ENCODE peak calls at places on chromosomes 16 and 17, in six cellular contexts. O is ovary, G is prostate gland, Y is A549, X is heart left ventricle, F is testis. A is an unnamed sample.

GRCh38 chr16:20952144-20952797 is 51.7 kb downstream of the LYRM1 start:
- DNase-seq in Y (no peak), F (no peak), X (no peak), G (no peak), O (no peak), A (no peak)

GRCh38 chr16:11833951-11834695 is 17.2 kb downstream of the RSL1D1 start:
- DNase-seq in Y (peak), G (no peak), X (no peak), O (no peak), F (no peak), A (no peak)

GRCh38 chr16:50246299-50247122 is 19.8 kb upstream of the ADCY7 start:
- DNase-seq in F (no peak), Y (no peak), O (no peak), X (no peak), G (no peak), A (peak)

GRCh38 chr16:23863511-23864422 is 28.0 kb downstream of the PRKCB start:
- DNase-seq in O (no peak), G (no peak), Y (no peak), X (no peak), F (no peak), A (no peak)

GRCh38 chr16:26317885-26318284 is 626.1 kb downstream of the HS3ST4 start:
- DNase-seq in Y (no peak), F (no peak), O (no peak), G (no peak), X (no peak), A (no peak)

GRCh38 chr17:43216369-43216761 is 4.7 kb downstream of the TMEM106A start:
- DNase-seq in O (no peak), Y (no peak), F (no peak), G (no peak), X (no peak), A (peak)

GRCh38 chr17:51435171-51435552 is 174.8 kb downstream of the UTP18 start:
- DNase-seq in F (no peak), Y (no peak), O (no peak), G (no peak), X (no peak), A (no peak)

GRCh38 chr17:1746975-1747543 is 4.4 kb downstream of the SERPINF2 start:
- DNase-seq in X (no peak), G (peak), O (no peak), F (peak), Y (no peak), A (no peak)

GRCh38 chr16:9845661-9846361 is 336.4 kb downstream of the GRIN2A start:
- DNase-seq in X (no peak), O (no peak), Y (peak), G (no peak), F (no peak), A (no peak)

GRCh38 chr17:80308672-80309517 is 48.2 kb downstream of the RNF213 start:
- DNase-seq in F (no peak), Y (no peak), O (no peak), G (no peak), X (no peak), A (peak)

GRCh38 chr16:78556421-78556820 is 457.0 kb downstream of the WWOX start:
- DNase-seq in O (no peak), X (no peak), Y (no peak), G (no peak), F (no peak), A (no peak)

GRCh38 chr16:25064967-25065366 is 46.6 kb upstream of the LCMT1 start:
- DNase-seq in G (no peak), F (peak), Y (no peak), O (peak), X (no peak), A (peak)

GRCh38 chr16:81823111-81823510 is 44.0 kb downstream of the PLCG2 start:
- DNase-seq in X (peak), O (no peak), Y (no peak), F (no peak), G (no peak), A (no peak)

GRCh38 chr16:75457485-75458021 is 6.9 kb downstream of the TMEM170A start:
- DNase-seq in X (no peak), G (no peak), O (no peak), F (no peak), Y (no peak), A (no peak)
- TF ChIP-seq POLR2A in X (no peak), G (no peak), O (no peak), F (no peak), Y (no peak), A (no peak)

GRCh38 chr17:69462010-69462409 is 47.5 kb downstream of the MAP2K6 start:
- DNase-seq in G (peak), F (no peak), Y (no peak), O (no peak), X (no peak), A (no peak)
- TF ChIP-seq CTCF in G (no peak), F (no peak), Y (no peak), O (no peak), X (no peak), A (no peak)

GRCh38 chr17:50165867-50166517 is at the start of gene SGCA:
- DNase-seq in G (no peak), F (no peak), O (no peak), X (peak), Y (no peak), A (no peak)
- H3K4me3 ChIP-seq in G (no peak), F (no peak), O (no peak), X (peak), Y (no peak), A (peak)

DNA sequence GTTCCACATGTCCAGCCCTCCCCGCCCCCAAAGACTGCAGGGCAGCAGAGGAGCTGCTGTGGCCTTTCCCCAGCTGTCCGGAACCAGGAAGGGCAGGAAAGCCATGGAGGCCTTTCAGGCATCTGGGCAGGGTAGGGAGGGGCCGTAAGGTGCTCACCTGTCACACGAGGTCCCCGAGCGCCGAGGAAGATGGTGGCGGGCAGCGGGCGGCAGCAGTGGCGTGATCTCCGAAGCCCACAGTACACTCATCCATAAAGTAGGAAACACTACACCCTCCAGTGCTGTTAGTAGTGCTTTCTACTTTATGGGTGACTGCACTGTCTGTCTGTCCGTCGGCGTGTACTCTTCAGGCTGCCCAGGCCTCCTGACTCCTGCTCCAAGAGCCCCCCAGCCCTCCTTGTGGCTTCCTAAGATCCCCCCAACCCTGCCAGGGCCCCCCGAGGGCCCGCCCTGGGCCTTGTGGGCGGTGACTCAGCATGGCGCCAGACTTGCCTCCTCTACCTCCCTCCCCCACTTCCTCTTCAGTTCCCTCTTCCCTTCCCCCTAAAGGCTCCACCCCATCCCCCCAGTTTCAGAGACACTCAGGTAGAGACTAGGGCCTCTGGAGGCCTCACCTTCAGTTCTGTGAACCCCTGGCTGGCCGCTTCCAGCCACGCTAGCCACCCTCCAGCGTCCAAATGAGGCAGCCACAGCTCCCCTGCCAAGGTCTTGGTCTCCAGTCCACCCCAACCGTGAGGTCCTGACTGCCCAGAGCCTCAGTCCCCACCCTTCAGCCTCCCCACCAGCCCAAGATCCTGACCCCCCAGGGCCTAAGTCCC is 2.6 kb upstream of the TSPOAP1 start:
- DNase-seq in Y (no peak), F (peak), G (no peak), X (peak), O (no peak), A (no peak)
- TF ChIP-seq POLR2A in Y (no peak), F (no peak), G (no peak), X (no peak), O (no peak), A (no peak)

DNA sequence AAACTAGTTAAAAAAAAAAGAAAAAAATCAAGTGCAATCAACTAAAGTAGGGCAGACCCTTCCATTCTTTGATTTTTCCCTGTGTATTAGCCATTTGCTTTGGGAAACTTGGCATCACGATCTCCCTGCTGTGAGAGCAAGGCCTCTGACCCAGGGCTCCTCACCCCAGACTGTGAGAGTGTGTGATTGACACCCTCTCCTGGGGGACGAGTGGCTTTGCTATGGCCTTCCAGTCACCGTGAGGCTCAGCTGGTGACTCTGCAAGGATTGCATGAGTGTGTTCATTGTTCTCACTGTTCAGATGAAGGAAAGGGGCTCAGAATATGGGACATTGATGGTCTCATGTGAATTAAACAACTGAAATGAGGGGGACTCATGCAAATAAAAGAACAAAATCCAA is 69.0 kb upstream of the BCAR1 start:
- DNase-seq in O (no peak), Y (no peak), X (no peak), F (peak), G (no peak), A (no peak)
- TF ChIP-seq CTCF in O (no peak), Y (no peak), X (no peak), F (no peak), G (no peak), A (no peak)

DNA sequence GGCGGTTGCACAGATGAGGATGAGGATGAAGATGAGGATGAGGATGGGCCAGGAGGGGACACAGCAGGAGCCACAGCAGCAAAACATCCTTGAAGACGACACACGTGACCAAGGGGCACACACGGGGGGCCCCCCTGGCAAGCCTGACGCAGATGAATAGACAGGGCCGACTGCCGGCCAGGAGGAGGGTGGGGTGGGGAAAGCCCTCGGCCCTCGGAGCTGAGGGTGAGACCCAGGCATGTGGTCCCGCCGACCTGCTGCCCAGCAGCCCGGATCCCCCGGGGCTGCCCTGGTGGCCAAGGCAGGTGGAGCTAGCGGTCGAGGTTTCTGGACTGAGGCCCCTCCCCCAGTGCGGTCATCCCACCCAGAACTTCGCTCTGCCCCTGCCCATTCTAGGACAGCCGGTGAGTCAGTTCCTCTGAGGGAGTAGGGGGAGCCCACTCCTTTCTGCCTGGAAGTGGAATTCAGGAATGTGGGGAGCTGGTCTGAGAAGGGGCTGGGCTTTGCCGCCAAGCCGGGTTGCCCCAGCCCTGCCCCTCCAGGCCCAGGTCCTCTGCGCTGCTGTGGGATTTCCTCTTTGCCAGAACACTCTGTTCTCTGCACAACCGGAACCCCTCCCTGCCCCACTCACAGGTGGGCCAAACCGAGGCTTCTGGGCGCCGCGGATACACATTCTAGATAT is 9.9 kb downstream of the CYGB start:
- DNase-seq in F (peak), O (peak), X (peak), Y (no peak), G (no peak), A (peak)
- H3K4me3 ChIP-seq in F (no peak), O (no peak), X (peak), Y (no peak), G (no peak), A (peak)

GRCh38 chr16:30775381-30776099 is 11.5 kb downstream of the ZNF629 start:
- DNase-seq in Y (peak), X (peak), O (peak), F (peak), G (peak), A (peak)
- TF ChIP-seq POLR2A in Y (peak), X (no peak), O (peak), F (no peak), G (no peak), A (no peak)

DNA sequence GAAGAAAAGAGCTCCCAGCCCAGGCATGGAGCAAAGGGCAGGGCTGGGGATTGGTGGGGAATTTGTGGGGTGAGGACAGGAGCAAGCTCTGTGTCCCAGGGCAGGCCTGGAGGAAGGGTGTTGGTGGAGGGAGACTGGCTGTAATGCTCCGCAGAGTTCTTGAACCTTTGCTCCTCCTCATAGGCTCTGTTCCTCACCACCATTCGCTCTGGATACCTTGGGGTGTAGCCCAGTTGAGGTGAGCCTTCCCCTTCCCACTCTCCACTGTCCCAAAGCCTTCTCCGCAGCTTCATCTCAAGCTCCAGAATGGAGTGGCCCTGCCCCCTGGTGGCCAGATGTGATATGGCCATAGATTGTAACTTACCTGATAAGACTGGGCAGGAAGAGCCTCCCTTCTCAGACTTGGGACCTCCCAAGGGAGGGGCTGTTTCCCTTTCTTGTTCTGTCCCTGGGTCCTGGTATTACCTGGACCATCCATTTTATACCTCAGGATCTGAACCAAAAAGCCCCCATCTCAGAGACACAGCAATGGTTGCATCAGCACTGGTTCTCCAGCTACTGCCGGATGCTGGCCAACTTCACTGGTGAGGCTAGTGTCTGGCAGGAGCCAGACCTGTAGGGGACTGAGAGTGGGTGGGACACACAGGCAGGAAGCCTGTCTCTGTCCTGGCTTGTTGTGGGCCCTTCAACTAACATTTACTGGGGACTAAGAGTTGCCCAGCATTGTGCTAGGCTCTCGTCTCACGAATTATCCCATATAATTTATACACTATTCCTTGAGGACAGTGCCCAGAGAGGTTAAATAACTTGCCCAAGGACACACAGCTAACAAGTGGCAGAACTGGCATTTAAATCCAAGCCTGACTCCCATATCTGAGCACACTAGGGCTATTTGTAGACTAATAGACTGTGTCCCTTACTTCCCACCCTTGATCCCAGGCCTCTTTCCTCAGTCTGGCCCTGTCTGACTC is 19.1 kb upstream of the STAC2 start:
- DNase-seq in Y (peak), X (peak), O (peak), F (peak), G (peak), A (peak)
- TF ChIP-seq CTCF in Y (peak), X (peak), O (peak), F (peak), G (peak), A (peak)

A was measured in sigmoid colon.